ENCODE peak calls at places on chromosomes 11 and 22, in nine cellular contexts. M, J, O, W, E, Q, Y, T and R are unnamed samples.
A peak's percentile ranks its signal among the peaks of the same experiment; 100 is the strongest.

GRCh38 chr11:128290106-128290840 is 297.1 kb downstream of the ETS1 start:
- DNase-seq in W (peak; percentile 96), M (peak; percentile 84), E (peak; percentile 76), T (peak; percentile 18), Q (peak; percentile 87), O (peak; percentile 63), J (peak; percentile 49), Y (no peak), R (peak; percentile 78)

GRCh38 chr11:33696411-33696810 is 4.2 kb downstream of the C11orf91 start:
- DNase-seq in W (no peak), E (no peak), Y (no peak), O (no peak), M (no peak), T (no peak), J (no peak), Q (no peak), R (no peak)

GRCh38 chr11:28107331-28107725 is 628 bp downstream of the KIF18A start:
- DNase-seq in E (no peak), W (peak; percentile 46), Q (no peak), T (no peak), J (no peak), Y (no peak), M (peak; percentile 63), O (no peak), R (peak; percentile 23)

GRCh38 chr22:26398741-26399153 is 30.3 kb upstream of the ASPHD2 start:
- DNase-seq in J (peak; percentile 57), O (peak; percentile 61), E (peak; percentile 43), T (peak; percentile 16), Y (no peak), Q (no peak), W (peak; percentile 85), M (peak; percentile 91), R (peak; percentile 73)

GRCh38 chr11:114399903-114400221 is 449 bp downstream of the C11orf71 start:
- DNase-seq in M (peak; percentile 79), Y (peak; percentile 11), W (peak; percentile 74), Q (no peak), O (peak; percentile 77), J (peak; percentile 82), T (no peak), E (no peak), R (no peak)

GRCh38 chr22:20440637-20441591 is 3.3 kb upstream of the SCARF2 start:
- DNase-seq in T (no peak), Q (peak; percentile 50), Y (no peak), O (no peak), J (peak; percentile 24), W (no peak), M (no peak), E (no peak), R (no peak)

GRCh38 chr11:128416976-128417375 is 170.4 kb downstream of the ETS1 start:
- DNase-seq in T (no peak), Q (no peak), E (no peak), Y (no peak), W (no peak), J (no peak), M (no peak), O (no peak), R (no peak)

GRCh38 chr11:1692708-1693326 is 4.2 kb upstream of the KRTAP5-6 start:
- DNase-seq in E (no peak), O (no peak), Y (no peak), M (no peak), T (no peak), W (no peak), J (peak; percentile 32), Q (no peak), R (no peak)

GRCh38 chr11:101019870-101020269 is 109.7 kb downstream of the PGR start:
- DNase-seq in M (no peak), J (no peak), Y (no peak), W (peak; percentile 21), Q (no peak), O (no peak), E (no peak), T (no peak), R (no peak)

GRCh38 chr22:24108073-24108472 is 73.2 kb upstream of the SUSD2 start:
- DNase-seq in O (no peak), J (no peak), Y (no peak), T (no peak), W (no peak), E (no peak), Q (no peak), M (no peak), R (no peak)

GRCh38 chr22:46770151-46770641 is 7.7 kb downstream of the TBC1D22A start:
- DNase-seq in M (no peak), O (no peak), Y (no peak), T (no peak), J (peak; percentile 37), W (no peak), Q (peak; percentile 77), E (no peak), R (no peak)

GRCh38 chr11:110186867-110187266 is 93.7 kb downstream of the ZC3H12C start:
- DNase-seq in Q (no peak), Y (no peak), T (no peak), E (no peak), O (no peak), M (no peak), J (no peak), W (no peak), R (no peak)

GRCh38 chr11:44860346-44860745 is 90.3 kb downstream of the TP53I11 start:
- DNase-seq in M (no peak), Y (no peak), O (no peak), T (no peak), Q (peak; percentile 38), W (no peak), E (no peak), J (no peak), R (no peak)

DNA sequence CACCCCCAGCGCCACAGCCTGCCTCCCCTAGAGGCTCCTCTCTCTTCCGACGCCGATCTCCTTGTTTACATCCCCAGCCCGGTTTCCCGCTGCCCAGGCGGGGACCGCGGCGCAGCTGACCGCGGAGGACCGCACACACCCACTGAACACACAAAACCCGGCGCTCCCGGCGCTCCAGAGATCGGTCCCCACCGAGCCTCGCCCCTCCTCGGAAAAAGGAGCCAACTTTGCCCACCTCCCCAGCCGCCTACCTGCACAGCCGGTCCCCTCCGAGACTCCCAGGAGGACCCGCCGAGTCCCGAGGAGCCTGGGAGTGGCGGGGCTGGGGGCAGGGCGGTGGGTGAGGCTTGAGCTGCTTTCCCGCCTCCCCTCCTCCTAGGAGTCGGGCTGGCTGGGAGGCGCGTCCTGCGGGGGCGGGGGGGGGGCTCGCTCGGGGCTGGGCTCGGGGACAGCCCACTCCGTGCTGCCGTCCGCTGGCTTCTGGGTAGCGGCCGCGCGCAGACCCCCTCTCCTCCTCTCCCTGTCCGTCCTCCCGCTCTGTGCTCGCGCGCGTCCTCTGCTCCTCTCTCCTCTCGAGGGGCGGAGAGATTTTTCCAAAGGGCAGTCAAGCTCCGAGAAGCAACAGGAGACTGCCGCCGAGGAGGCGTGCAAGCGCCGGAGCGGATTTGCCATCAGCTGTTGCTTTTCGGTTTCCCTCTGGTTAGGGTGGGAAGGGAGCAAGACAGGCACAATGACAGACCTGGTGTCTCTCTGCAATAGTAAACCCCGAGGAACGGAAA is at the start of gene FXYD6:
- DNase-seq in W (peak; percentile 30), T (peak; percentile 73), E (peak; percentile 77), Q (peak; percentile 81), J (no peak), M (peak; percentile 17), Y (no peak), O (peak; percentile 66), R (no peak)
- H3K4me3 ChIP-seq in W (peak within 1 kb of the TSS; percentile 39), T (peak within 1 kb of the TSS; percentile 87), E (peak within 1 kb of the TSS; percentile 56), Q (peak within 1 kb of the TSS; percentile 73), J (peak within 1 kb of the TSS; percentile 65), M (no peak within 1 kb of the TSS), Y (peak within 1 kb of the TSS; percentile 63), O (peak within 1 kb of the TSS; percentile 63), R (peak within 1 kb of the TSS; percentile 36)

DNA sequence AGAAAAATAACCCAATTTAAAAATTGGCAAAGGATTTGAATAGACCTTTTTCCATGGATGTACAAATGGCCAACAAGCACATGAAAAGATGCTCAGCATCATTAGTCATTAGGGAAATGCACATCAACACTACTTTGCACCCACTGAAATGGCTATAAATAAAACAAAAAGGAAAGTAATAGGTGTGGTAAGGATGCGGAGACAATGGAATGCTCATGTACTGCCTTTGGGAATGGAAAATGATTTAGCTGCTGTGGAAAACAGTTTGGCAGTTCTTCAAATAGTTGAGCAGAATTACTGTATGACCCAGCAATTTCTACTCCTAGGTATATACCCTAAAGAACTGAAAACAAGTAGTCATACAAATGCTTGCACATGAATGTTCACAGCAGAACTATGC is 37.4 kb downstream of the LARGE2 start:
- DNase-seq in E (no peak), M (peak; percentile 78), J (no peak), O (no peak), W (no peak), Q (no peak), Y (no peak), T (no peak), R (no peak)
- H3K4me3 ChIP-seq in E (no peak overlapping the region), M (no peak overlapping the region), J (no peak overlapping the region), O (no peak overlapping the region), W (no peak overlapping the region), Q (no peak overlapping the region), Y (no peak overlapping the region), T (no peak overlapping the region), R (no peak overlapping the region)

DNA sequence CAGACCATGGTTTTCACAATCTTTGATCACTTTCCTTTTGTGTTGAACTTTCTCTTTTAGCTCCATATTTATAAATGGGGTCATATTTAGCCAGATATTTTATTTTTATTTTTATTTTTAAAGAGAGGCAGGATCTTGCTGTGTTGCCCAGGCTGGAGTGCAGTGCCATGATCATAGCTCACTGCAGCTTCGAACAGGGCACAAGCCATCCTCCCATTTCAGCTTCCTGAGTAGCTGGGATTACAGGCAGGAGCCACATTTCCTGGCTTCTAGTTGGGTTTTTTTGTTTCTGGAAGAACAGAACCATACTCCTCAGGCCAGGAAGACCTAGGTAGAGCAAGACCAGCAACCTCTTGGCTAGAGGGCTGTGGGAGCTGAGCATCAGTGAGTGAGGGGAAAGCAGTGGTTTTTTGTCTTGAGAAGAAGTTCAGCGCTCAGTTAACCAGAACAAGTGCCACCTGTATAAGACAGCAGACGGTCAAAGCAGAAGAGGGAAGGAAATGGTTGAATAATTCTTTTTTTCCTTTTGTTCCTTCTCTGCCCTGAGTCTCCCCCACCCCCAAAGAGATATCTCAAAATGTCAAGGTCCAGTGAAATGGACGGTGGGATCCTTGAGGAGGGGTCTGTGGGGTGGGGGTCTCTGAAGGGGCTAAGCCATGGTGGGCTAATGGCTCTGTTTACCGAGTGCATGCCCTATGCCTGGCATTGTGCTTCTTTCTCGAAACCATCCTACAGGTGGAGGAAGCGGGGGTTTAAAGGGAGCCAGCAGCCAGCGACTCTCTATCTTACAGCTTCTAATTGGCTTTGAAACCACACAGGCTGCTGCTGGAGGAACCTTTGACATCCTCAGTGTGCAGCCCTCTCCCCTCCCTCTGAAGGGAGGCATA is 63.0 kb downstream of the PTPRJ start:
- DNase-seq in O (no peak), T (no peak), J (no peak), Q (peak; percentile 58), W (no peak), Y (no peak), M (no peak), E (no peak), R (no peak)
- H3K4me3 ChIP-seq in O (no peak overlapping the region), T (no peak overlapping the region), J (no peak overlapping the region), Q (no peak overlapping the region), W (no peak overlapping the region), Y (no peak overlapping the region), M (no peak overlapping the region), E (no peak overlapping the region), R (no peak overlapping the region)

GRCh38 chr11:131043251-131043650 is 127.0 kb upstream of the SNX19 start:
- DNase-seq in E (no peak), J (no peak), O (no peak), Q (no peak), T (no peak), W (no peak), Y (no peak), M (no peak), R (no peak)
- H3K4me3 ChIP-seq in E (no peak overlapping the region), J (no peak overlapping the region), O (no peak overlapping the region), Q (no peak overlapping the region), T (no peak overlapping the region), W (no peak overlapping the region), Y (no peak overlapping the region), M (no peak overlapping the region), R (no peak overlapping the region)

GRCh38 chr11:126419801-126420729 is 64.6 kb downstream of the ST3GAL4 start:
- DNase-seq in J (peak; percentile 40), T (no peak), W (peak; percentile 90), M (no peak), O (no peak), Y (no peak), E (no peak), Q (no peak), R (peak; percentile 57)
- H3K4me3 ChIP-seq in J (no peak overlapping the region), T (no peak overlapping the region), W (no peak overlapping the region), M (no peak overlapping the region), O (no peak overlapping the region), Y (no peak overlapping the region), E (no peak overlapping the region), Q (no peak overlapping the region), R (no peak overlapping the region)